ENCODE peak calls at places on chromosomes 1 and 21, in seven cellular contexts. L, C, Q, A, D, T and O are unnamed samples.
A peak's percentile ranks its signal among the peaks of the same experiment; 100 is the strongest.

GRCh38 chr21:41242238-41242829 is 74.3 kb upstream of the FAM3B start:
- DNase-seq in L (no peak), C (no peak), Q (no peak), A (no peak), D (no peak), T (no peak), O (no peak)

GRCh38 chr21:43935711-43936110 is 70.7 kb downstream of the AGPAT3 start:
- DNase-seq in L (no peak), C (no peak), Q (no peak), A (no peak), D (no peak), T (no peak), O (no peak)

GRCh38 chr1:63368131-63368530 is 704 bp downstream of the ALG6 start:
- DNase-seq in L (no peak), C (peak; percentile 13), Q (no peak), A (no peak), D (peak; percentile 13), T (no peak), O (no peak)

GRCh38 chr1:43994794-43995790 is 3.7 kb downstream of the CCDC24 start:
- DNase-seq in L (no peak), C (peak; percentile 24), Q (peak; percentile 61), A (peak; percentile 62), D (no peak), T (peak; percentile 33), O (no peak)

GRCh38 chr1:219236933-219237610 is 63.4 kb downstream of the LYPLAL1 start:
- DNase-seq in L (no peak), C (no peak), Q (no peak), A (no peak), D (no peak), T (no peak), O (no peak)

GRCh38 chr1:161066694-161067093 is 3.0 kb downstream of the ARHGAP30 start:
- DNase-seq in L (no peak), C (no peak), Q (no peak), A (no peak), D (no peak), T (no peak), O (no peak)

GRCh38 chr1:7975212-7975865 is 13.8 kb downstream of the PARK7 start:
- DNase-seq in L (no peak), C (peak; percentile 89), Q (peak; percentile 58), A (peak; percentile 89), D (peak; percentile 85), T (peak; percentile 85), O (peak; percentile 82)

GRCh38 chr1:156241311-156241811 is 623 bp upstream of the BGLAP start:
- DNase-seq in L (no peak), C (peak; percentile 62), Q (peak; percentile 44), A (peak; percentile 50), D (peak; percentile 89), T (no peak), O (no peak)

GRCh38 chr21:44986471-44987291 is 46.9 kb downstream of the SLX9 start:
- DNase-seq in L (no peak), C (no peak), Q (peak; percentile 22), A (no peak), D (no peak), T (no peak), O (no peak)

GRCh38 chr1:222938986-222939385 is 124.1 kb downstream of the DISP1 start:
- DNase-seq in L (no peak), C (no peak), Q (no peak), A (no peak), D (no peak), T (no peak), O (no peak)

GRCh38 chr1:59077739-59078503 is 219.0 kb upstream of the FGGY start:
- DNase-seq in L (no peak), C (no peak), Q (no peak), A (no peak), D (no peak), T (no peak), O (no peak)

GRCh38 chr1:145736191-145736590 is 16.9 kb downstream of the CD160 start:
- DNase-seq in L (no peak), C (no peak), Q (no peak), A (no peak), D (no peak), T (no peak), O (no peak)

GRCh38 chr1:145729661-145730436 is 10.6 kb downstream of the CD160 start:
- DNase-seq in L (no peak), C (no peak), Q (no peak), A (peak; percentile 52), D (no peak), T (no peak), O (no peak)

GRCh38 chr1:145730900-145731299 is 11.6 kb downstream of the CD160 start:
- DNase-seq in L (no peak), C (no peak), Q (no peak), A (no peak), D (no peak), T (no peak), O (no peak)

GRCh38 chr1:145729196-145729595 is 9.9 kb downstream of the CD160 start:
- DNase-seq in L (no peak), C (no peak), Q (no peak), A (peak; percentile 56), D (no peak), T (peak; percentile 21), O (no peak)

DNA sequence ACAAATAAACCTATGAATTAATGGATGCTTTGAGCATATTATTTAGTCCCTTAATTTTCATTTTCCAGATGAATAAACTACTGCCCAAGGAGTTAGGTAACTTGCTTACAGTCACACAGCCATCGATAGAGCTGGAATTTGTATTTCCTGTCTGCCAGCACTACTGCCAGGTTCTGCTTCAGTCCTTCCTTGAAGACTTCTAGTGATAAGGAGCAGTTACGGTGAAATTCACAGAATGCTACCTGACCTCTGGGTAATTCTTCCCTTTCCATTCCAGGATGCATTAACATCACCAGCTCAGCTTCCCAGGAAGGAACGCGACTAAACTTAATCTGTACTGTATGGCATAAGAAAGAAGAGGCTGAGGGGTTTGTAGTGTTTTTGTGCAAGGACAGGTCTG is 11.2 kb downstream of the CD160 start:
- DNase-seq in L (no peak), C (no peak), Q (no peak), A (no peak), D (no peak), T (no peak), O (no peak)
- TF ChIP-seq CTCF in L (no peak), C (no peak), Q (no peak), A (no peak), D (no peak), T (no peak), O (no peak)

GRCh38 chr1:33049381-33049780 is 12.7 kb upstream of the AK2 start:
- DNase-seq in L (no peak), C (no peak), Q (no peak), A (no peak), D (no peak), T (no peak), O (no peak)

GRCh38 chr1:33047290-33047689 is 10.6 kb upstream of the AK2 start:
- DNase-seq in L (no peak), C (no peak), Q (no peak), A (no peak), D (no peak), T (no peak), O (no peak)

GRCh38 chr1:33048426-33048825 is 11.7 kb upstream of the AK2 start:
- DNase-seq in L (no peak), C (no peak), Q (no peak), A (no peak), D (no peak), T (no peak), O (no peak)

GRCh38 chr1:33047839-33048305 is 11.2 kb upstream of the AK2 start:
- DNase-seq in L (no peak), C (peak; percentile 60), Q (no peak), A (peak; percentile 63), D (no peak), T (peak; percentile 27), O (no peak)

DNA sequence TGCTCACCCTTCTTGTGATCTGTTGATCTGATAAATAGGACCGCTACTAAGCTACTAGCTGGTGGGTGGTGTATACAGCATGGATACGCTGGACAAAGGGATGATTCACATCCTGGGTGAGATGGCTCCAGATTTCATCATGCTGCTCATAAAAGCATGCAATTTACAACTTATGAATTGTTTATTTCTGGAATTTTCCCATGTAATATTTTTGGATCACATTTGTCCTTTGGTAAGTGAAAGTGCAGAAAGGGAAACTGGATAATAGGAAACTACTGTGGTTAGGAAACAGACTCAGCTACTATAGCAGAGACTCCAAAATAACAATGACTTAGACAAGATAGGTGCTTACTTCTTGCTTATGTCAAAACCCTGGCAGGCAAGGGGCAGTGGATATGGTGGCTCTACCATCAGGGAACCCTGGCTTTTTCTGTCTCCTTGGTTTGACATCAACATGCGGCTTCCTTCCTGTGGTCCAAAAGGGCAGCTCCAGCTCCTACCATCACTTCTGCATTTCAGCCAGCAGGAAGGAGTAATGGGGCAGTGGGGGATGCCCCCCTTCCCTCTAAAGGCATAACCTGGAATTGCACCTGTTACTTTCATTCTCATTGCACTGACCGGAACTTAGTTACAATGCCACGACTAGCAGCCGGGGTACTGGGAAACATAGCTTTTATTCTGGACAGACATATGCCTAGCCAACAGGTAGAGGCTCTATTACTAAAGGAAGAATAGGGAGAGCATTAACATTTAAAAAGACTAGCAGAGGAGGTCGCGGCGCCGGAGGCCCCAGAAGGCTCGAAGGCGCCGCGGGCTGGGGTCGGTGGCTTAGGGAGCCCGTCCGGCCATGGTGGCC is 13.8 kb upstream of the AK2 start:
- DNase-seq in L (no peak), C (peak; percentile 95), Q (no peak), A (peak; percentile 88), D (peak; percentile 73), T (peak; percentile 92), O (no peak)
- TF ChIP-seq CTCF in L (no peak), C (peak; percentile 43), Q (no peak), A (peak; percentile 11), D (no peak), T (peak; percentile 19), O (no peak)

GRCh38 chr1:2175681-2176454 is 18.7 kb downstream of the FAAP20 start:
- DNase-seq in L (no peak), C (no peak), Q (no peak), A (no peak), D (no peak), T (no peak), O (no peak)
- TF ChIP-seq CTCF in L (no peak), C (no peak), Q (no peak), A (no peak), D (no peak), T (no peak), O (no peak)

DNA sequence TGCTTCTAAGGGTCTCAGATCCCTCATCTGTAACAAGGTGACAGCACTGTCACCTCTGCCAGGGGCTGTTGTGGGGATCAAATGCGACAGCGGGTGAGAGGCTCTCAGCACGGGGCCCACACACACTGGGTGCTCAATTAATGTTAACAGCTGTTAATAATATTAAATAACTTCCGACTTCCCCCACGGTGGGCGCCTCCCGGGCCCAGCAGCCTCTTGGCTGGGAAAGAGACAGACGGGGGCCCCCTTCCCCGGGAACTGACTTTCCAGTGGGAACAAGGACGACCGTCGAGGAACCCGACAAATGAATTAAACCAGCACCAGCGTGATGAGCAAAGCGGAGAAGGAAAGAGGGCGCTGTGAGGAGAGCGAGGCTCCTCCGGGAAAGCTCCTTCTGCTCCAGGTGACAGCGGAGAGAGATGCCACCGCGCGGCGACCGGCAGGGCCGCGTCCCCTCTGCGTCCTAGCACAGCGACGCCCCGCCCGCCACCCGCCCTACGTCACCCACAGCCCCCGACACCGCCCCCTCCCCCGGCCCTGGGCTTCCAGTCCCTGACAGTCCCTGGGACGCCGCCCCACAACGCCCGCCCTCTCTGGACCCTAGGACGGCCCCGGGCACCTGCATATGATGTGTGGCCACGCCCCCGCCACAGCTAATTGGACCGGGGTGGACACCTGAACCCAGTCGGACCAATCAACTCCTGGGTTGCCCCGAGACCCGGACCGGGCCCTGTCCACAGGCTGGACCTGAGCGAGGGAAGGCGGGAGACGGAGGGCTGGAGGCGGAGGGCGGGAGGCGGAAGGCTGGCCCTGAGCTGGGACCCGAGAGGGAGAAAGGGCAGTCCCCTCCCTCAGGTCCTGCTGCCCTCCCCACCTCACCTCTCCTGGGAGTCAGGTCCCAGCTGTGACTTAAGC is 38.2 kb downstream of the MATN1 start:
- DNase-seq in L (no peak), C (no peak), Q (no peak), A (no peak), D (peak; percentile 48), T (no peak), O (peak; percentile 92)
- TF ChIP-seq CTCF in L (no peak), C (no peak), Q (no peak), A (no peak), D (no peak), T (no peak), O (peak; percentile 22)